ENCODE peak calls at places on chromosomes 2 and 18, in six cellular contexts. T is GM12891, J is HepG2, Y is H1, S is GM12878, W is K562. F is an unnamed sample.

GRCh38 chr2:126657636-126658315 is 1.8 kb downstream of the GYPC start:
- DNase-seq in T (peak), W (peak), S (peak), Y (peak), J (no peak), F (peak)

GRCh38 chr18:21335927-21336488 is 94.0 kb downstream of the GREB1L start:
- DNase-seq in T (no peak), Y (no peak), S (no peak), W (no peak), J (no peak), F (no peak)

GRCh38 chr2:9800975-9801723 is 42.1 kb upstream of the TAF1B start:
- DNase-seq in W (peak), T (no peak), Y (no peak), J (peak), S (no peak), F (peak)

GRCh38 chr2:144466637-144467036 is 53.3 kb downstream of the ZEB2 start:
- DNase-seq in Y (no peak), W (no peak), S (no peak), T (no peak), J (no peak), F (no peak)

GRCh38 chr2:82998770-82999169 is 1460.3 kb downstream of the SUCLG1 start:
- DNase-seq in W (no peak), J (no peak), T (no peak), S (no peak), Y (no peak), F (no peak)

GRCh38 chr2:75466708-75467311 is 93.9 kb downstream of the EVA1A start:
- DNase-seq in W (peak), S (no peak), Y (peak), T (no peak), J (peak), F (no peak)

GRCh38 chr2:117661619-117662018 is 152.9 kb upstream of the DDX18 start:
- DNase-seq in W (no peak), T (no peak), Y (no peak), J (no peak), S (no peak), F (no peak)

GRCh38 chr2:154402138-154402714 is 296.3 kb upstream of the KCNJ3 start:
- DNase-seq in T (no peak), Y (no peak), J (peak), S (no peak), W (no peak), F (no peak)

GRCh38 chr2:191264647-191265079 is 19.5 kb downstream of the MYO1B start:
- DNase-seq in W (no peak), Y (no peak), T (no peak), J (no peak), S (no peak), F (no peak)

GRCh38 chr2:160920791-160921303 is 239.4 kb upstream of the TANK start:
- DNase-seq in S (no peak), T (no peak), W (no peak), Y (no peak), J (no peak), F (no peak)

GRCh38 chr2:140882671-140883620 is 1247.9 kb downstream of the LRP1B start:
- DNase-seq in Y (no peak), W (no peak), J (no peak), T (no peak), S (no peak), F (no peak)

GRCh38 chr2:25294573-25295462 is 46.9 kb downstream of the DNMT3A start:
- DNase-seq in W (no peak), T (peak), S (no peak), Y (no peak), J (no peak), F (peak)

GRCh38 chr2:96888082-96889011 is 18.5 kb upstream of the SEMA4C start:
- DNase-seq in S (no peak), J (no peak), Y (no peak), W (no peak), T (no peak), F (no peak)

GRCh38 chr2:10245021-10245420 is 57.7 kb upstream of the HPCAL1 start:
- DNase-seq in Y (no peak), W (no peak), S (no peak), T (no peak), J (no peak), F (no peak)

GRCh38 chr2:28424799-28425492 is 32.3 kb downstream of the FOSL2 start:
- DNase-seq in W (no peak), J (no peak), Y (no peak), S (no peak), T (no peak), F (no peak)

GRCh38 chr2:234304945-234305344 is 191.9 kb downstream of the ARL4C start:
- DNase-seq in J (no peak), T (no peak), S (no peak), Y (peak), W (no peak), F (no peak)

GRCh38 chr2:27082773-27083409 is 3.7 kb upstream of the KHK start:
- DNase-seq in J (no peak), Y (no peak), S (no peak), T (no peak), W (no peak), F (no peak)

GRCh38 chr2:152445791-152446201 is 110.8 kb downstream of the FMNL2 start:
- DNase-seq in Y (no peak), W (no peak), J (no peak), S (no peak), T (no peak), F (no peak)
- TF ChIP-seq TAF1 in Y (no peak), W (no peak), J (no peak), S (no peak), T (no peak), F (no peak)

GRCh38 chr2:1248187-1248586 is 165.1 kb upstream of the TPO start:
- DNase-seq in T (no peak), W (no peak), S (no peak), Y (no peak), J (no peak), F (no peak)

GRCh38 chr2:1251520-1251919 is 161.7 kb upstream of the TPO start:
- DNase-seq in Y (no peak), S (no peak), T (no peak), W (no peak), J (no peak), F (no peak)

GRCh38 chr2:1246239-1246638 is 167.0 kb upstream of the TPO start:
- DNase-seq in J (no peak), W (no peak), S (no peak), Y (no peak), T (no peak), F (no peak)

GRCh38 chr2:1253608-1254007 is 159.7 kb upstream of the TPO start:
- DNase-seq in T (no peak), W (no peak), Y (no peak), S (no peak), J (no peak), F (no peak)

DNA sequence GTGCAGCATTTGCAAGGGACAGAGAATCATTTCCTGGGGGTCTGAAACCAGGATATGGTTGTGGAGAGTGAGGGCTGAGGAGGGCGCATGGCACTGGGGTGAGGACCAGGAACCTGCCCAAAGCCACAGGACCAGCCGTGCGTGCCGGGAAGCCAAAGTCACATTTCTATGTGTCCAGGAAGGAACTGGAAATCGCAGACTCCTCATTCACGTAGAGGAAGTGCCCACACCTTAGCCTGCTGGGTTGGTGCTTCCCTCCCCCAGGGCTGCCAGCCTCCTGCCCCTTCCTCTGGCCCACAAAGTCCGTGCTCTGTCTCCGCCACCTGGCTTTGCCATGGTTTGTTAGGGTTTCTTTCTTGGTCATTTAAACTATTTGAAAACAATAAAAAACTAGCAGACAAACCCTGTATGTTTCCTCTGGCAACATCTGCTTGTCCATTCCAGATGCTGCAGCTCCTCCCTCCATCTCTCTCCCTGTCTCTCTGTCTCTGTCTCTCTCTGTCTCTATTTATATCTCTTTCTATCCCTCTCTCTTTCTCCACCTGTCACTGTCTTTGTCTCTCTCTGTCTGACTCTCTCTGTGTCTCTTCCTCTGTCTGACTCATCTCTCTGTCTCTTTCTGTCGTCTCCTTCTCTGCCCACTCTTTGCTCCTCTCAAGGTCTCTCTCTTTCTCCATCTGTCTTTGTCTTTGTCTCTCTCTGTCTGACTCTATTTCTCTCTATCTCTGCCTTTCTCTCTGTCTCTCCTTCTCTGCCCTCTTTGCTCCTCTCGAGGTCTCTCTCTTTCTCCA is 163.2 kb upstream of the TPO start:
- DNase-seq in J (no peak), Y (no peak), S (no peak), T (no peak), W (no peak), F (no peak)
- TF ChIP-seq POLR2A in J (no peak), Y (no peak), S (no peak), T (no peak), W (no peak), F (no peak)

DNA sequence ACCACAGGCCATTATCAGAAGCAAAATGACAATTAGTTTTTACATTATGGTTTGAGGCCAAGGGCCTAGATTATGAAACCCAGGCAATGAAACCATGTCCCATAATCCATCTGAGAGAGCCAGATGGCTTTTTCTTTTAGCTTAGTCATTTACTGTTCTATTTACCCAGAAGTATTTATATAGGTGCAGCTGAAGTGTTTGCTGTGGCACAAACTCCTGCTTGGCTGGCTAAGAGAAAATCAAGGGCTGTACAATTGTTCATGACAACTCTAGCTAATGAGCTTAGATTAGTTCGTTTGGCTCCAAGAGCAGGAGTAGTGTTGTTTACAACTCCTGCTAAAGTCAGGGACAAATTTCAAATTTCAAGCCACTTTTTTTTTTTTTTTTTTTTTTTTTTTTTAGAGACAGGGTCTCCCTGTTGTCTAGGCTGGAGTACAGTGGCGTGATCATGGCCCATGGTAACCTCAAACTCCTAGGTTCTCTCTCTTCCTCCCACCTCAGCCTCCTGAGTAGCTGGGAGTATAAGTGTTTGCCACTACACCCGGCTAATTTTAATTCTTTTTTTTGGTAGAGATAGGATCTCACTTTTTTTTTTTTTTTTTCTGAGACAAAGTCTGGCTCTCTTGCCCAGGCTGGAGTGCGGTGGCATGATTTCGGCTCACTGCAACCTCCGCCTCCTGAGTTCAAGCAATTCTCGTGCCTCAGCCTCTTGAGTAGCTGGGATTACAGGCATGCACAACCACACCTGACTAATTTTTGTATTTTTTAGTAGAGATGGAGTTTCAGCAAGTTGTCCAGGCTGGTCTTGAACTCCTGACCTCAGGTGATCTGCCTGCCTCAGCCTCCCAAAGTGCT is 18.4 kb upstream of the REV1 start:
- DNase-seq in W (no peak), J (no peak), T (no peak), S (no peak), Y (no peak), F (no peak)
- TF ChIP-seq TAF1 in W (no peak), J (no peak), T (no peak), S (no peak), Y (no peak), F (no peak)

DNA sequence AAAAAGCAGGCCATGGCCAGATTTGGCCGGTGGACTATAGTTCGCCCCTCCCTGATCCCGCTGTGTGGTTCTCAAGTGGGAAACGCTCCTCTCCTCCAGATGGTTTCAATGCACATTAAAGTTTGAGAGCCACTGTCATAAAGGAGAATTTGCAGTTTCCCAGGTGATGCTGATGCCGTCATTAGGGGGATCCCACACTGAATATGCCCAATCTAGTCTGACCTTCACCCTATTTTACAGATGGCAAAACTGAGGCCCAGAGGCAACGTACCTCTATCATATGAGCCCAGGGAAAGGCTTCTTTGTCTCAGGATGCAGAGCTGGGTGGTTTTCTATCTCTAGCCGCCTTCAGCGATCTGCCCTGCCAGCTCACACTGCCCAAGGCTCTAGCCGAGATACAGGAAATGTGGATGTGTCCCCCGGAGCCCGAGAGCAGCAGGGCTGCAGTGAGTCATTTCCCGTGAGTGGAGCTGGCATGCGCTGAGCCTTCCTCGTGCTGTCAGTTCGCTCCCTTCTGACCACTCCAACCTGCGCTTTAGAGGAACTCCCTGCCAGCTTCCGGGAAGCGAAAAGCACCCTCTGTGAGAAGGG is 116.2 kb downstream of the SMAD7 start:
- DNase-seq in W (no peak), J (no peak), S (peak), Y (peak), T (peak), F (peak)
- TF ChIP-seq POLR2A in W (no peak), J (no peak), S (peak), Y (no peak), T (peak), F (peak)

GRCh38 chr2:205130111-205130829 is 552.0 kb upstream of the NRP2 start:
- DNase-seq in S (no peak), T (no peak), W (no peak), Y (no peak), J (no peak), F (no peak)

GRCh38 chr2:205133544-205133943 is 548.8 kb upstream of the NRP2 start:
- DNase-seq in S (no peak), T (no peak), Y (no peak), J (no peak), W (no peak), F (no peak)

GRCh38 chr2:205129531-205129930 is 552.8 kb upstream of the NRP2 start:
- DNase-seq in T (no peak), S (no peak), W (no peak), Y (no peak), J (no peak), F (no peak)
- TF ChIP-seq TAF1 in T (no peak), S (no peak), W (no peak), Y (no peak), J (no peak), F (no peak)